ENCODE peak calls at places on chromosomes 16 and 17, in four cellular contexts. One of them, this sample, is unnamed. For H3K4me1, the result is how much of the 10 kb centered on the place peaks cover.

GRCh38 chr16:81608515-81609209 is 164.1 kb downstream of the CMIP start:
- DNase-seq in stomach: no peak
- DNase-seq in ovary: no peak
- DNase-seq in esophagus muscularis mucosa: no peak
- DNase-seq in this sample: peak

GRCh38 chr17:63698886-63699637 is 863 bp downstream of the LIMD2 start:
- DNase-seq in stomach: peak
- DNase-seq in ovary: peak
- DNase-seq in esophagus muscularis mucosa: no peak
- DNase-seq in this sample: peak

GRCh38 chr16:58411736-58412614 is 19.7 kb downstream of the GINS3 start:
- DNase-seq in stomach: no peak
- DNase-seq in ovary: no peak
- DNase-seq in esophagus muscularis mucosa: no peak
- DNase-seq in this sample: no peak

GRCh38 chr17:74237321-74237720 is 23.9 kb downstream of the TTYH2 start:
- DNase-seq in stomach: no peak
- DNase-seq in ovary: no peak
- DNase-seq in esophagus muscularis mucosa: no peak
- DNase-seq in this sample: no peak

GRCh38 chr16:56357291-56357764 is 68.0 kb downstream of the AMFR start:
- DNase-seq in stomach: peak
- DNase-seq in ovary: peak
- DNase-seq in esophagus muscularis mucosa: no peak
- DNase-seq in this sample: peak

GRCh38 chr16:78211951-78212350 is 112.5 kb downstream of the WWOX start:
- DNase-seq in stomach: peak
- DNase-seq in ovary: no peak
- DNase-seq in esophagus muscularis mucosa: peak
- DNase-seq in this sample: no peak

GRCh38 chr17:36877774-36878173 is 59.5 kb upstream of the LHX1 start:
- DNase-seq in stomach: no peak
- DNase-seq in ovary: no peak
- DNase-seq in esophagus muscularis mucosa: no peak
- DNase-seq in this sample: no peak

GRCh38 chr16:53511403-53512280 is 8.6 kb upstream of the AKTIP start:
- DNase-seq in stomach: no peak
- DNase-seq in ovary: no peak
- DNase-seq in esophagus muscularis mucosa: no peak
- DNase-seq in this sample: no peak

GRCh38 chr16:74298104-74298503 is 1.5 kb downstream of the PSMD7 start:
- DNase-seq in stomach: no peak
- DNase-seq in ovary: no peak
- DNase-seq in esophagus muscularis mucosa: no peak
- DNase-seq in this sample: no peak

GRCh38 chr16:78608305-78608776 is 508.9 kb downstream of the WWOX start:
- DNase-seq in stomach: no peak
- DNase-seq in ovary: peak
- DNase-seq in esophagus muscularis mucosa: no peak
- DNase-seq in this sample: no peak

GRCh38 chr16:67435758-67436164 is 4.8 kb downstream of the HSD11B2 start:
- DNase-seq in stomach: no peak
- DNase-seq in ovary: no peak
- DNase-seq in esophagus muscularis mucosa: no peak
- DNase-seq in this sample: no peak
- TF ChIP-seq POLR2A in stomach: no peak
- TF ChIP-seq POLR2A in ovary: no peak
- TF ChIP-seq POLR2A in esophagus muscularis mucosa: no peak
- TF ChIP-seq POLR2A in this sample: no peak

DNA sequence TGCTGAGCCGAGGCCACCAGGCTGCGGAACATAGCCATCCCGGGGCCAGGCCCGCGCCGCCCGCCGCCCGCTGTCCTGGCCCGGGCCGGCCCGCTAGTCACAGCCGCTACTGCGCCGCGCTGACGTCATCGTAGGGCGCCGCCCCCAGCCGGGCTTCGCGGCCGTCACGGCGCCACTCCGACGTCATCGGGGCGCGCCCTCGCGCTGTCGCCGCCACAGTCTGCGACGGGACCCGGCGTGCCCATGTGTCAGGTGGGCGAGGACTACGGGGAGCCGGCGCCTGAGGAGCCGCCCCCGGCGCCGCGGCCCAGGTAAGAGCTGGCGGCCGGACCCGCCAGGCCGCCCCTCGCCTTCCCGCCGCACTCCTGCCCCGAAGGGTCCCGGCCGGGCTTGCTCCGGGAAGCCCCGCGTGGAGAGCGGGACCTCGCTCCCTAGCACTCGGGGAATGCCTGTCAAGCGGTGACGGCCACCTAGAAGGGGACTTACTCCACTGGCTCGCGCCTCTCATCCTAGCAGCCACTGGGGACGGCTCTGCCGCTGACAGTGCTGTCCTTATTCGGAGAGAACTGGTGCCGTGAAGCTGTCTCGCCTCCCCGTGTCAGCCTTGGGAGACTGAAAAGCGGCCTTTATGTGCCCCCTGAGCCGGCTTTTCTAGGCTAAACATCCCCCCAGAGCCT is at the start of the genes CTU2 and RNF166:
- DNase-seq in stomach: peak
- DNase-seq in ovary: peak
- DNase-seq in esophagus muscularis mucosa: peak
- DNase-seq in this sample: peak
- H3K4me1 ChIP-seq in stomach: half or more
- H3K4me1 ChIP-seq in ovary: under half
- H3K4me1 ChIP-seq in esophagus muscularis mucosa: half or more
- H3K4me1 ChIP-seq in this sample: half or more

DNA sequence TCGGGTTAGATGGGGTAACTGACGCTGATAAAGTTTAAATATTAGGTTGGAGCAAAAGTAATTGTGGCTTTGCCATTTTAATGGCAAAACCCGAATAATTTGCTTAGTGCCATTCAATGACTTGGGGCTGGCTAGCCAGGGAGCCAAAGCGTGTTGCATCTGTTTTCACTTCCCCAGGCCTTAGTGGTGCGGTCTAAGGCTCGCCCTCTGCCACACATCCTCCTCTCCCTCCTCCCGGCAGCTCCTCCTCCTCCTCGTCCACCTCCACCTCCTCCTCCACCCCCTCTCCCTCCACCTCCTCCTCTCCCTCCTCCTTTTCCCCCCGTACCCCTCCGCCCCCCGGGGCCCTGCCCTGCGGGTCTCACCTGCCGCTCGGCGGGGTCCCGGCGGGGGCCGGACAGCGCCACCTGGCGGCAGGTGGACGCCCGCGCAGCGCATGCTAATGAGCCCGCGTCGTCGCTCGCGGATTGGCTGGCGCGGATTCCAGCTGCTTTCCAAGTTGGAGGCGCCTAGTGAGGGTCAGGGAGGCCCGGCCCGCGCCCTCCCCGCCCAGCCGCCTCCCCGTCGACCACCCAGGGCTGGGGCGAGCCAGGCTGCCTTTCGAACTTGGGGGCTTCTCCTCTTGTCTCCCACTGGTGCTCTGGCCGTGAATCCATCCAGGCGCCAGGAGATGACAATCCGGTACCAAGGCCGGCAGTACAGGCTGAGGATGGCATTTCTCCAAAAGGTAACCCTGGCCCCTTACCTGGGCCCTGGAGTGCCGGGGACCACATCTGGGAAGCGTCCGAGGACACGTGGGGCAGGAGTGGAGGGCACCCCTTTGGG is 36.6 kb upstream of the RGS9 start:
- DNase-seq in stomach: peak
- DNase-seq in ovary: peak
- DNase-seq in esophagus muscularis mucosa: peak
- DNase-seq in this sample: peak
- H3K27ac ChIP-seq in stomach: peak
- H3K27ac ChIP-seq in ovary: peak
- H3K27ac ChIP-seq in esophagus muscularis mucosa: peak
- H3K27ac ChIP-seq in this sample: peak

GRCh38 chr17:17496189-17497064 is at the start of gene RASD1:
- DNase-seq in stomach: peak
- DNase-seq in ovary: peak
- DNase-seq in esophagus muscularis mucosa: peak
- DNase-seq in this sample: peak
- TF ChIP-seq POLR2A in stomach: peak
- TF ChIP-seq POLR2A in ovary: peak
- TF ChIP-seq POLR2A in esophagus muscularis mucosa: peak
- TF ChIP-seq POLR2A in this sample: peak

GRCh38 chr17:66778531-66778930 is 56.4 kb upstream of the CACNG5 start:
- DNase-seq in stomach: no peak
- DNase-seq in ovary: no peak
- DNase-seq in esophagus muscularis mucosa: no peak
- DNase-seq in this sample: no peak

GRCh38 chr17:66777689-66778225 is 57.2 kb upstream of the CACNG5 start:
- DNase-seq in stomach: no peak
- DNase-seq in ovary: no peak
- DNase-seq in esophagus muscularis mucosa: no peak
- DNase-seq in this sample: no peak

GRCh38 chr17:66781135-66781534 is 53.8 kb upstream of the CACNG5 start:
- DNase-seq in stomach: no peak
- DNase-seq in ovary: no peak
- DNase-seq in esophagus muscularis mucosa: no peak
- DNase-seq in this sample: no peak

GRCh38 chr17:66776999-66777688 is 57.8 kb upstream of the CACNG5 start:
- DNase-seq in stomach: no peak
- DNase-seq in ovary: no peak
- DNase-seq in esophagus muscularis mucosa: no peak
- DNase-seq in this sample: no peak

GRCh38 chr17:66779186-66779585 is 55.7 kb upstream of the CACNG5 start:
- DNase-seq in stomach: no peak
- DNase-seq in ovary: no peak
- DNase-seq in esophagus muscularis mucosa: no peak
- DNase-seq in this sample: no peak
- H3K4me1 ChIP-seq in stomach: under half
- H3K4me1 ChIP-seq in ovary: under half
- H3K4me1 ChIP-seq in esophagus muscularis mucosa: under half
- H3K4me1 ChIP-seq in this sample: under half

GRCh38 chr17:8147805-8148404 is 4.3 kb downstream of the PER1 start:
- DNase-seq in stomach: no peak
- DNase-seq in ovary: peak
- DNase-seq in esophagus muscularis mucosa: no peak
- DNase-seq in this sample: no peak
- H3K27ac ChIP-seq in stomach: peak
- H3K27ac ChIP-seq in ovary: peak
- H3K27ac ChIP-seq in esophagus muscularis mucosa: peak
- H3K27ac ChIP-seq in this sample: no peak

GRCh38 chr17:48103379-48103715 is 2.1 kb upstream of the CBX1 start:
- DNase-seq in stomach: no peak
- DNase-seq in ovary: no peak
- DNase-seq in esophagus muscularis mucosa: no peak
- DNase-seq in this sample: no peak

GRCh38 chr17:48102700-48103378 is 1.6 kb upstream of the CBX1 start:
- DNase-seq in stomach: no peak
- DNase-seq in ovary: no peak
- DNase-seq in esophagus muscularis mucosa: no peak
- DNase-seq in this sample: no peak

GRCh38 chr17:48100591-48101011 is 677 bp downstream of the CBX1 start:
- DNase-seq in stomach: peak
- DNase-seq in ovary: peak
- DNase-seq in esophagus muscularis mucosa: no peak
- DNase-seq in this sample: peak

GRCh38 chr17:48100160-48100559 is 1.1 kb downstream of the CBX1 start:
- DNase-seq in stomach: no peak
- DNase-seq in ovary: no peak
- DNase-seq in esophagus muscularis mucosa: no peak
- DNase-seq in this sample: no peak

DNA sequence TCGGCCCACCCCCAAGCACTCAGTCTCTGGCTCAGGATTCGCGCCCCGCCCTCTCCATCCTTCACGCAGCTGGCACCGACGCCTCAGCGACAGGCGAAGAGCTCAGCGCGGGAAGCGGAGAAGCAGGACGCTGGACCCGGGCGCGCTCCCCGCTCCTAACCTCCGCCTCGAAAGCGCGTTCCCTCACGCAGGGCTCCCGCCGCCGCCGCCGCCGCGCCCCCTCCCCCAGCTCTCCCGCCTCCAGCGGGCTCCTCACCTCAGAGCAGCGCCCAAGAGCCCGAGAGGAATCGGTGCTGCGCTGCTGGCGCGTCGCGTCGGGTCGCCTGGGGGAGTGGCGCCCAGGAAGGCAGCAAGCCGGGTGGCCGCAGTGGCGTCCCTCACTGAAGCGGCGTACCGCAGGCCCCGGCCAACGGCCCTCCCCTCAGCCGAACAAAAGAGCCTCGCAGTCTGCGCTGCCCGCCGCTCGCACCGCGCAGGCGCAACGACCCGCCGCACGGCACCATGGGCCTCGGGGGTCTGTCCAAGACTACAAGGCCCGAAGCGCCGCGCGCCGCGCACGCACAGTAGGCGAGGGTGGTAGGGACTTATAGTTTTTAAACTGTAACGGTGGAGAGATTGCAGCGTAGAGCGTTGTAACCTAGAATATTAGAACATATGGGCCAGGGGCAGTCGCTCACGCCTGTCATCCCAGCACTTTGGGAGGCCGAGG is at the start of gene CBX1:
- DNase-seq in stomach: peak
- DNase-seq in ovary: peak
- DNase-seq in esophagus muscularis mucosa: peak
- DNase-seq in this sample: peak
- TF ChIP-seq POLR2A in stomach: no peak
- TF ChIP-seq POLR2A in ovary: peak
- TF ChIP-seq POLR2A in esophagus muscularis mucosa: peak
- TF ChIP-seq POLR2A in this sample: no peak

DNA sequence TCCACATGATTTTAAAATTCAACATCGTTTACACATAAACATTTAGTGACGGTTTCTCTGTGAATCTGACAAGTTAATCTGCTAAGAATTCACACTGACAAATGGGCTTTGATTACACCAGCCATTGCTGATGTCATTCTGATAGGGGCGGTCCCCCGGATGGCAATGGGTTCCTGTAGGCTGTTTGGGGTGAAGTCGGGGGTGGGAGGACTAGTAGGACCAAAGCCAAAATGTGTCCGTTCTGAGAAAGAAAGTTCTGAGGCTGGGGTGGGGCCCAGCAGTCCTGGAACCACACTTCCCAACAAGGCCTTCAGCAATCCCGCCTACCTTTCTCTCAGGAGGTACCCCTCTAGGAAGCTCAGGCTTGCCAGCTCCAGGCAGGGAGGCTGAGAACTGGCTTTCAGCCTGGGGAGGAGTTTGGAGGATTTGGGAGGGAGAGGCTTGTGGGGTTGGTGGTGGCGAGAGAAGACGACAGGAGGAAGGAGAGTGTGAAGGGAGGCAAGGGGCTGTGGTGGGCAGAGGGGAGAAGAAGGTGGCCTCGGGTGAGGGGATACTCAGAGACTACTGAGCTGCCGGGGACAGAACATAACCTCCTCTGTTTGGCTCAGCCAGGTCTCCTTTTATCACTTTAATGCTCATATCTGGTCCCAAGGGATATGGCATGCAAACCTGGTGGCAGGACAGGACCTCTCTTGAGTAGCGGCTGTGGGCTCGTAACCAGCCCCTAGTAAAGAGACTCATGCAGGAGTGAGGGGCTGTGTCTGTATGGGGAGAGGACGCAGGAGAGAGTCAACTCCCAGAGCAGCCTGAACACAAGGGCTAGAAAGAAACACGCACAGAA is 8.6 kb downstream of the HIC1 start:
- DNase-seq in stomach: no peak
- DNase-seq in ovary: no peak
- DNase-seq in esophagus muscularis mucosa: peak
- DNase-seq in this sample: peak
- H3K4me1 ChIP-seq in stomach: half or more
- H3K4me1 ChIP-seq in ovary: under half
- H3K4me1 ChIP-seq in esophagus muscularis mucosa: half or more
- H3K4me1 ChIP-seq in this sample: half or more